ENCODE peak calls at places on chromosomes 1 and 21, in ten cellular contexts. K is NCI-H1092; D is endodermal cell; U is stimulated activated CD8-positive, alpha-beta memory T cell treated with anti-CD3 and anti-CD28 coated beads, Interleukin-15, amount 100 ng/mL, for 24 hours; V is A172; E is iris pigment epithelial cell; J is NCI-H524; O is EH; X is activated T-cell treated with anti-CD3 and anti-CD28 coated beads, Interleukin-2, amount 50 U/mL, for 72 hours; R is GM23248. S is an unnamed sample.

GRCh38 chr1:36599828-36600227 is 117.1 kb upstream of the CSF3R start:
- DNase-seq in K (no peak), D (no peak), U (no peak), V (no peak), E (no peak), J (no peak), O (no peak), X (no peak), R (no peak), S (no peak)

GRCh38 chr1:2341706-2342383 is 49.5 kb downstream of the MORN1 start:
- DNase-seq in K (no peak), D (no peak), U (no peak), V (no peak), E (no peak), J (no peak), O (no peak), X (no peak), R (no peak), S (no peak)

GRCh38 chr1:25649041-25649440 is 32.5 kb downstream of the MAN1C1 start:
- DNase-seq in K (peak; percentile 52), D (no peak), U (no peak), V (no peak), E (no peak), J (no peak), O (no peak), X (no peak), R (no peak), S (no peak)

GRCh38 chr1:19036049-19036546 is 79.6 kb upstream of the IFFO2 start:
- DNase-seq in K (peak; percentile 38), D (peak; percentile 50), U (no peak), V (no peak), E (no peak), J (no peak), O (no peak), X (no peak), R (no peak), S (no peak)

GRCh38 chr1:43996733-43997115 is 5.3 kb downstream of the CCDC24 start:
- DNase-seq in K (no peak), D (no peak), U (no peak), V (no peak), E (no peak), J (no peak), O (no peak), X (no peak), R (no peak), S (no peak)

GRCh38 chr1:32784817-32785216 is 32.3 kb downstream of the YARS1 start:
- DNase-seq in K (no peak), D (no peak), U (no peak), V (no peak), E (no peak), J (no peak), O (no peak), X (no peak), R (no peak), S (no peak)

GRCh38 chr1:54876814-54877213 is 10.2 kb downstream of the DHCR24 start:
- DNase-seq in K (no peak), D (peak; percentile 48), U (no peak), V (no peak), E (no peak), J (no peak), O (no peak), X (no peak), R (no peak), S (no peak)

GRCh38 chr21:42500736-42501135 is 4.7 kb upstream of the RSPH1 start:
- DNase-seq in K (no peak), D (no peak), U (no peak), V (no peak), E (no peak), J (no peak), O (no peak), X (no peak), R (no peak), S (no peak)

GRCh38 chr1:43878854-43879253 is 54.7 kb upstream of the ARTN start:
- DNase-seq in K (peak; percentile 19), D (no peak), U (no peak), V (no peak), E (no peak), J (no peak), O (no peak), X (no peak), R (no peak), S (no peak)

GRCh38 chr1:22829001-22829989 is 118.7 kb downstream of the EPHB2 start:
- DNase-seq in K (no peak), D (no peak), U (no peak), V (no peak), E (peak; percentile 52), J (no peak), O (no peak), X (no peak), R (peak; percentile 66), S (no peak)

GRCh38 chr1:207898260-207898659 is 12.7 kb downstream of the CD34 start:
- DNase-seq in K (no peak), D (peak; percentile 12), U (no peak), V (no peak), E (no peak), J (no peak), O (no peak), X (no peak), R (no peak), S (no peak)

GRCh38 chr1:155942578-155943141 is 1.2 kb downstream of the RXFP4 start:
- DNase-seq in K (no peak), D (no peak), U (no peak), V (no peak), E (no peak), J (no peak), O (peak; percentile 32), X (no peak), R (peak; percentile 23), S (no peak)

GRCh38 chr1:246012271-246012854 is 494.7 kb downstream of the SMYD3 start:
- DNase-seq in K (peak; percentile 43), D (peak; percentile 51), U (no peak), V (peak; percentile 31), E (peak; percentile 56), J (peak; percentile 71), O (peak; percentile 49), X (no peak), R (peak; percentile 59), S (peak; percentile 8)

GRCh38 chr1:8415526-8416278 is 97.8 kb downstream of the SLC45A1 start:
- DNase-seq in K (peak; percentile 52), D (no peak), U (no peak), V (no peak), E (no peak), J (no peak), O (peak; percentile 41), X (no peak), R (no peak), S (no peak)

GRCh38 chr1:15919316-15919715 is 56.6 kb downstream of the ZBTB17 start:
- DNase-seq in K (no peak), D (no peak), U (no peak), V (peak; percentile 62), E (peak; percentile 90), J (no peak), O (peak; percentile 86), X (peak; percentile 82), R (peak; percentile 90), S (peak; percentile 68)

GRCh38 chr1:53860967-53861411 is 22.9 kb upstream of the NDC1 start:
- DNase-seq in K (no peak), D (peak; percentile 76), U (no peak), V (peak; percentile 58), E (peak; percentile 50), J (peak; percentile 56), O (peak; percentile 67), X (peak; percentile 50), R (peak; percentile 79), S (peak; percentile 18)

GRCh38 chr1:6123816-6124215 is 56.3 kb downstream of the CHD5 start:
- DNase-seq in K (no peak), D (no peak), U (no peak), V (no peak), E (no peak), J (no peak), O (no peak), X (no peak), R (no peak), S (no peak)

GRCh38 chr1:87766737-87767136 is 438.1 kb downstream of the LMO4 start:
- DNase-seq in K (no peak), D (no peak), U (no peak), V (no peak), E (peak; percentile 66), J (no peak), O (peak; percentile 3), X (no peak), R (peak; percentile 61), S (no peak)

GRCh38 chr1:52955129-52955970 is 28.3 kb downstream of the SCP2 start:
- DNase-seq in K (no peak), D (no peak), U (no peak), V (peak; percentile 68), E (peak; percentile 80), J (no peak), O (peak; percentile 90), X (no peak), R (peak; percentile 92), S (peak; percentile 89)

GRCh38 chr1:150516050-150516591 is 569 bp downstream of the FALEC start:
- DNase-seq in K (peak; percentile 24), D (peak; percentile 66), U (no peak), V (no peak), E (no peak), J (peak; percentile 31), O (peak; percentile 33), X (no peak), R (peak; percentile 56), S (no peak)

GRCh38 chr21:31450971-31451370 is 106.9 kb upstream of the TIAM1 start:
- DNase-seq in K (no peak), D (no peak), U (no peak), V (peak; percentile 23), E (no peak), J (no peak), O (no peak), X (no peak), R (no peak), S (no peak)

GRCh38 chr1:151165281-151165737 is 393 bp downstream of the LYSMD1 start:
- DNase-seq in K (no peak), D (no peak), U (no peak), V (no peak), E (peak; percentile 55), J (peak; percentile 92), O (peak; percentile 70), X (peak; percentile 14), R (peak; percentile 74), S (no peak)

GRCh38 chr1:163472267-163472666 is 150.5 kb downstream of the NUF2 start:
- DNase-seq in K (peak; percentile 88), D (no peak), U (no peak), V (peak; percentile 19), E (peak; percentile 1), J (peak; percentile 88), O (no peak), X (no peak), R (no peak), S (no peak)

S was measured in AG09309.